ENCODE peak calls at places on chromosome 10, in six cellular contexts. F, C, M, I, B and Y are unnamed samples.
A peak's percentile ranks its signal among the peaks of the same experiment; 100 is the strongest.

GRCh38 chr10:117830832-117831231 is 215.9 kb downstream of the RAB11FIP2 start:
- DNase-seq in F (no peak), C (no peak), M (no peak), I (no peak), B (no peak), Y (no peak)

GRCh38 chr10:133060466-133060865 is 27.3 kb upstream of the ADGRA1 start:
- DNase-seq in F (no peak), C (no peak), M (no peak), I (no peak), B (no peak), Y (no peak)

GRCh38 chr10:87799860-87800259 is 18.2 kb downstream of the ATAD1 start:
- DNase-seq in F (no peak), C (no peak), M (no peak), I (no peak), B (no peak), Y (no peak)

GRCh38 chr10:7417103-7417623 is 6.3 kb upstream of the SFMBT2 start:
- DNase-seq in F (no peak), C (peak; percentile 59), M (peak; percentile 64), I (no peak), B (no peak), Y (no peak)

GRCh38 chr10:52283174-52283573 is 30.9 kb upstream of the DKK1 start:
- DNase-seq in F (no peak), C (no peak), M (peak; percentile 31), I (no peak), B (peak; percentile 6), Y (no peak)

GRCh38 chr10:7121154-7121797 is 289.6 kb downstream of the SFMBT2 start:
- DNase-seq in F (peak; percentile 75), C (peak; percentile 62), M (peak; percentile 10), I (peak; percentile 77), B (peak; percentile 27), Y (no peak)

GRCh38 chr10:87500646-87501048 is 4.0 kb upstream of the MINPP1 start:
- DNase-seq in F (no peak), C (peak; percentile 22), M (no peak), I (peak; percentile 44), B (peak; percentile 95), Y (no peak)

GRCh38 chr10:128095023-128095752 is 31.0 kb downstream of the MKI67 start:
- DNase-seq in F (no peak), C (peak; percentile 18), M (no peak), I (no peak), B (no peak), Y (no peak)

GRCh38 chr10:13972609-13973008 is 358.1 kb downstream of the FRMD4A start:
- DNase-seq in F (no peak), C (no peak), M (no peak), I (no peak), B (no peak), Y (no peak)

GRCh38 chr10:109762556-109762955 is 160.8 kb downstream of the XPNPEP1 start:
- DNase-seq in F (no peak), C (no peak), M (no peak), I (no peak), B (no peak), Y (no peak)

GRCh38 chr10:130025326-130025725 is 61.3 kb upstream of the EBF3 start:
- DNase-seq in F (no peak), C (no peak), M (no peak), I (no peak), B (no peak), Y (no peak)

GRCh38 chr10:123557366-123558108 is 108.6 kb upstream of the GPR26 start:
- DNase-seq in F (no peak), C (no peak), M (no peak), I (no peak), B (no peak), Y (no peak)

GRCh38 chr10:30883116-30883515 is 148.5 kb downstream of the ZNF438 start:
- DNase-seq in F (no peak), C (no peak), M (no peak), I (no peak), B (no peak), Y (no peak)

GRCh38 chr10:30878920-30879319 is 152.7 kb downstream of the ZNF438 start:
- DNase-seq in F (no peak), C (no peak), M (no peak), I (no peak), B (no peak), Y (no peak)

GRCh38 chr10:30883751-30884150 is 147.9 kb downstream of the ZNF438 start:
- DNase-seq in F (no peak), C (no peak), M (no peak), I (no peak), B (no peak), Y (no peak)

GRCh38 chr10:30885423-30885822 is 146.2 kb downstream of the ZNF438 start:
- DNase-seq in F (no peak), C (no peak), M (no peak), I (no peak), B (no peak), Y (no peak)

DNA sequence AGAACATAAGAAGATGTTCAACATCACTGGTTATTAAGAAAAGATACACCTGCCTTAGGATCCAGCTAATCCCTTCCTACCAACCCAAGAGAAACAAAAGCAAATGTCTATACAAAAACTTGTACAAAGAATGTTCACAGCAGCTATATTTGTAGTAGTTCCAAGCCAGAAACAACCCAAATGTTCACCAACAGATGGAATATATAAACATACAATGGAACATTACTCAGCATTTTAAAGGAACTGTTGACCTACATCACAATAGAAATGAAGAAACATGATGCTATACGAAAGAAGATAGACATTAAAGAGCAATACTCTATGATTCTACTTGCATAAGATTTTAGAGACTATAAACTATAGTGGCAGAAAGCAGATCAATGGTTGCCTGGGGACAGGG is 149.4 kb downstream of the ZNF438 start:
- DNase-seq in F (no peak), C (no peak), M (peak; percentile 57), I (no peak), B (no peak), Y (no peak)
- TF ChIP-seq BHLHE40 in F (no peak), C (no peak), M (no peak), I (no peak), B (no peak), Y (no peak)

GRCh38 chr10:44333511-44333910 is 51.4 kb downstream of the CXCL12 start:
- DNase-seq in F (no peak), C (no peak), M (no peak), I (no peak), B (no peak), Y (no peak)

GRCh38 chr10:44334091-44334490 is 50.8 kb downstream of the CXCL12 start:
- DNase-seq in F (no peak), C (no peak), M (no peak), I (no peak), B (no peak), Y (no peak)

GRCh38 chr10:44335330-44336021 is 49.4 kb downstream of the CXCL12 start:
- DNase-seq in F (no peak), C (no peak), M (no peak), I (no peak), B (no peak), Y (no peak)

GRCh38 chr10:44332465-44332864 is 52.4 kb downstream of the CXCL12 start:
- DNase-seq in F (no peak), C (no peak), M (no peak), I (no peak), B (no peak), Y (no peak)

DNA sequence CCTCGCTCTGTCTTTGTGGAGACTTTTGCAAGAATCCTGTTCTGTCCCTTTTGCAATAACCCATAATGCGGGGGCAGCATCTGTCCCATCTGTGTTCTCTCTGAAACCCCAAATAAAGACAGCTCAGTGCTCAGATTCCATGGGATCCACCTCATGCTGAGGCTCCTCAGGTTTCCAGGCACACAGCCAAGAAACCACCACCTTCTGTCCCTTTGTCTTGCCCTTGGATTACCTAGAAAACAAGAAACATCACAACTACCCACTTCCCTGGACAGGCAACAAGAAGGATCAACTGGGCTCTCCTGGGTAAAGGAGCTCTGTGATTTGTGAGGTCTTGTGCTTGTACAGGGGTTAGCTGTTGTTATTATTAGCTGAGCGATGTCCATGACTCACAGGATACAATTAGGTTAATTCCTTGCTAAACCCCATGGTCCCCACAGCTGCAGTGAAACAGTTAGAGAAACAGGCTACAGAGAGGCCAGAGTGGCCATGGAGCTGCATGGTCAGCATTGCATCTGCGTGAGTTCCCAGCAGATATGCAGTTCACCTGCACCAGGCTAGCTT is 50.2 kb downstream of the CXCL12 start:
- DNase-seq in F (no peak), C (no peak), M (peak; percentile 89), I (no peak), B (no peak), Y (no peak)
- TF ChIP-seq BHLHE40 in F (no peak), C (no peak), M (no peak), I (no peak), B (no peak), Y (no peak)

DNA sequence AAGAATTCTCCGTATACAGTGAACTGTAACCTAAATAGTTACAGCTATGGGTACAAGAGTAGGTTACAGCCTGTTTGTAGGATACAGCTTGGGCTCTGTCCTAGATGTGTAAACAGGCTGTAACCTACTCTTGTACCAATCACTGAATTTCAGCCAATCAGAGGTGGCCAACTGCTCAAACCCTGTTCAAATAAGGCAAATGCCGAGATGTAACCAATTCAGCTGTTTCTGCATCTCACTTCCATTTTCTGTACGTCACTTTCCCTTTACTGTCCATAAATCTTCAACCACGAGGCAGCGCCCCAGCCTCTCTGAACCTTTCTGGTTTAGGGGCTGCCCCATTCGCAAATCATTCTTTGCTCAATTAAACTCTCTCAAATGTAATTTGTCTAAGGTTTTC is 8.3 kb upstream of the MMP21 start:
- DNase-seq in F (no peak), C (no peak), M (peak; percentile 4), I (no peak), B (no peak), Y (peak; percentile 60)
- TF ChIP-seq BHLHE40 in F (no peak), C (no peak), M (no peak), I (no peak), B (no peak), Y (no peak)

DNA sequence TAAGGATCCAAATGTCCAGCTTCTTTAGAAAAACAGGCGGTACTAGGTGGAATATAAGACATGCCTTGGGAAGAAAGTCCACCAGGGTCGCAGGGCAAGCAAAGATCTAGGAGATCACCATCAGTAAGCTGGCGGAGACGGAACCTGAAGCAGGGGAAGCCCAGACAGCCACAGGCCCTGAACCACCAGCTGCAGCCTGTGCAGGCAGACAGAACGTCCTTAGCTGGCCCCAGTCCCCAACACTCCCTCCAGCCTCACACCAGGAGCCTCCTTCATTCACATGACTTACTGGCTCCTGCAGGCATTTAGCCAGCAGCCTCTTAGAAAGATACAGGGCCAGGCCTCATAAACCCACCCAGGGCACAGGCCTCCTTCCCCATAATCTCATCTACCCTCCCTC is 17.4 kb downstream of the RGS10 start:
- DNase-seq in F (no peak), C (no peak), M (no peak), I (no peak), B (no peak), Y (no peak)
- TF ChIP-seq BHLHE40 in F (no peak), C (no peak), M (no peak), I (no peak), B (no peak), Y (no peak)